ENCODE peak calls at places on chromosomes 11 and 22, in five cellular contexts. W is K562, Q is GM12878, V is HCT116, P is H1. E is an unnamed sample.

GRCh38 chr22:27116295-27116694 is 458.9 kb downstream of the MIAT start:
- DNase-seq in P (no peak), W (no peak), V (no peak), Q (no peak), E (no peak)

GRCh38 chr11:111454561-111455192 is 57.5 kb downstream of the BTG4 start:
- DNase-seq in Q (no peak), V (no peak), W (peak; percentile 78), P (no peak), E (peak; percentile 42)

GRCh38 chr22:31248138-31248745 is 36.1 kb downstream of the LIMK2 start:
- DNase-seq in W (peak; percentile 73), V (no peak), Q (no peak), P (peak; percentile 67), E (no peak)

GRCh38 chr11:126366064-126366822 is 10.8 kb downstream of the ST3GAL4 start:
- DNase-seq in P (no peak), Q (no peak), V (no peak), W (no peak), E (no peak)

GRCh38 chr11:22879615-22880014 is 19.3 kb upstream of the CCDC179 start:
- DNase-seq in W (no peak), P (no peak), V (no peak), Q (no peak), E (no peak)

GRCh38 chr22:49760630-49761571 is 66.8 kb downstream of the BRD1 start:
- DNase-seq in P (no peak), Q (peak; percentile 64), V (no peak), W (no peak), E (no peak)

GRCh38 chr22:19853879-19854777 is 546 bp downstream of the GNB1L start:
- DNase-seq in W (peak; percentile 68), P (no peak), V (peak; percentile 2), Q (no peak), E (no peak)

GRCh38 chr11:43145653-43146052 is 166.1 kb upstream of the API5 start:
- DNase-seq in Q (peak; percentile 64), P (no peak), V (no peak), W (no peak), E (no peak)

GRCh38 chr11:79940165-79940564 is 499.3 kb upstream of the TENM4 start:
- DNase-seq in W (no peak), P (no peak), Q (no peak), V (no peak), E (no peak)

GRCh38 chr11:61297341-61297740 is 2.2 kb upstream of the VWCE start:
- DNase-seq in Q (no peak), V (no peak), W (no peak), P (no peak), E (no peak)

GRCh38 chr22:39574779-39575551 is 4.4 kb downstream of the CACNA1I start:
- DNase-seq in V (peak; percentile 80), P (no peak), Q (no peak), W (peak; percentile 75), E (peak; percentile 28)

GRCh38 chr22:24140357-24140756 is 40.9 kb upstream of the SUSD2 start:
- DNase-seq in V (no peak), Q (no peak), P (no peak), W (no peak), E (no peak)

GRCh38 chr11:58505849-58506248 is 2.1 kb downstream of the OR5B21 start:
- DNase-seq in Q (no peak), V (no peak), W (no peak), P (no peak), E (no peak)

GRCh38 chr11:124970925-124971324 is 16.9 kb downstream of the CCDC15 start:
- DNase-seq in W (peak; percentile 29), Q (no peak), P (no peak), V (peak; percentile 42), E (peak; percentile 27)

GRCh38 chr22:20771918-20772625 is 1.8 kb upstream of the SERPIND1 start:
- DNase-seq in W (no peak), P (no peak), Q (no peak), V (no peak), E (peak; percentile 70)

GRCh38 chr22:46371623-46372226 is 36.2 kb downstream of the TRMU start:
- DNase-seq in W (no peak), P (no peak), V (no peak), Q (no peak), E (no peak)

GRCh38 chr11:11621881-11622706 is at the start of gene GALNT18:
- DNase-seq in W (peak; percentile 99), Q (peak; percentile 68), P (peak; percentile 85), V (peak; percentile 81), E (peak; percentile 67)

GRCh38 chr11:32385998-32386397 is 49.3 kb downstream of the WT1 start:
- DNase-seq in W (peak; percentile 68), P (peak; percentile 21), Q (no peak), V (peak; percentile 38), E (peak; percentile 17)

GRCh38 chr11:57597971-57598830 is 716 bp downstream of the SERPING1 start:
- DNase-seq in Q (no peak), W (peak; percentile 34), V (no peak), P (peak; percentile 75), E (peak; percentile 15)

GRCh38 chr22:41561335-41561734 is 525 bp downstream of the CSDC2 start:
- DNase-seq in W (no peak), P (no peak), V (no peak), Q (no peak), E (no peak)

GRCh38 chr11:121367434-121367833 is 74.9 kb downstream of the SC5D start:
- DNase-seq in P (no peak), W (no peak), V (no peak), Q (peak; percentile 99), E (no peak)

GRCh38 chr11:105862736-105863367 is 159.2 kb downstream of the MSANTD4 start:
- DNase-seq in W (no peak), V (peak; percentile 41), Q (no peak), P (no peak), E (peak; percentile 36)

GRCh38 chr22:26364066-26365015 is 64.7 kb upstream of the ASPHD2 start:
- DNase-seq in Q (peak; percentile 27), W (peak; percentile 47), V (peak; percentile 79), P (peak; percentile 63), E (peak; percentile 72)

GRCh38 chr11:129946256-129946655 is 50.9 kb upstream of the NFRKB start:
- DNase-seq in V (no peak), Q (no peak), P (no peak), W (no peak), E (no peak)

GRCh38 chr11:114026355-114026754 is 33.2 kb upstream of the ZBTB16 start:
- DNase-seq in V (no peak), Q (no peak), P (peak; percentile 10), W (peak; percentile 22), E (peak; percentile 18)

GRCh38 chr11:113952588-113952987 is 22.3 kb upstream of the HTR3A start:
- DNase-seq in V (no peak), Q (no peak), P (no peak), W (no peak), E (no peak)

GRCh38 chr11:62895501-62895900 is 14.8 kb downstream of the SLC3A2 start:
- DNase-seq in Q (no peak), W (no peak), P (no peak), V (no peak), E (no peak)

GRCh38 chr11:98056945-98057344 is 963.8 kb upstream of the CNTN5 start:
- DNase-seq in Q (no peak), P (no peak), V (no peak), W (peak; percentile 13), E (no peak)

GRCh38 chr11:14973621-14974020 is 1.5 kb upstream of the CALCA start:
- DNase-seq in W (no peak), V (no peak), Q (no peak), P (no peak), E (no peak)

GRCh38 chr11:117182551-117182935 is 4.0 kb downstream of the SIDT2 start:
- DNase-seq in W (no peak), V (no peak), P (no peak), Q (no peak), E (no peak)

DNA sequence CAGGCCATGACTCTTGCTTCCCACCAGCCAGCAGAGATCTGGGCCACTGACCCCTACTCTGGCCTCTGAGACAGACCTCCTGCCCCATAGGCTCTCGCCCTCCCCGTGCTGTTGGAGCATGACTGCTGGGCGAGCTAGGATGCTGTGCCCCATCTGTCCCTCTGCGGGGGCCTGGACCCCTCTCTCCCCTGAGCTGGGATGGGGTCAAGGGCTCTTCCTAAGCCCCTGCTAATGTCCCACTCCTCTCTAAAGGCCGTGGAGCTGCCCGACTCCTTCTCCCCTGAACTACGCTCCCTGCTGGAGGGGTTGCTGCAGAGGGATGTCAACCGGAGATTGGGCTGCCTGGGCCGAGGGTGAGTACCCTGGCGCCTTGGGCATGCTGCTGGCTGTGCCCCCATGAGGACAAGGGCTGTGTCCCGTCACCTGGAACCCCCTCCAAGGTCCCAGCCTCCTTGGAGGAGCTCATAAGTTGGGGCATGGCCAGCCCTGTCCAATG is 6.2 kb upstream of the ANKRD13D start:
- DNase-seq in W (no peak), V (no peak), P (no peak), Q (no peak), E (no peak)
- TF ChIP-seq SRF in W (no peak), V (no peak), P (no peak), Q (no peak), E (no peak)

GRCh38 chr11:12897867-12898266 is 111.2 kb upstream of the RASSF10 start:
- DNase-seq in W (no peak), Q (no peak), V (no peak), P (no peak), E (no peak)

GRCh38 chr11:12900496-12900895 is 108.6 kb upstream of the RASSF10 start:
- DNase-seq in W (no peak), V (no peak), P (no peak), Q (no peak), E (peak; percentile 40)

GRCh38 chr11:12902784-12903491 is 106.2 kb upstream of the RASSF10 start:
- DNase-seq in Q (no peak), W (no peak), P (no peak), V (no peak), E (peak; percentile 58)

GRCh38 chr11:12901874-12902481 is 107.1 kb upstream of the RASSF10 start:
- DNase-seq in V (no peak), W (no peak), P (no peak), Q (no peak), E (no peak)

DNA sequence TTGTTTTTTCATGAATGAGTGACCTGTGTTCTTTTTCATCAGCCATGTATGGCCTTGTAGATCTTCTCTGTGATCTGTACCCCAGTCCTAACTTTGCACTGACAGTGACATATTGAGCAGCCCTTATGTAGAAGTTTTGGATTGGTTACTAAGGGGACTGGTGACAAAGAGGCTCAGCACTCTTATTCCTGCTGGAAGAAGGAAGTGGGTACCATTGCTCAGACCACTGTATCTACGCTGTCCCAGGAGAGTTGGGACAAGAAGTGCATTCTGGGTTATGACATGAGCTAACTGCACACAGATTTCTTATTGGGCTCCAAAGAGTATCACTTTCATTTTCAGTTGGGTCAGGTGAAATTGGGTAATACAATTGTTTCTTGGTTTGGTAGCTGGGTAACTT is 107.8 kb upstream of the RASSF10 start:
- DNase-seq in V (no peak), W (no peak), Q (peak; percentile 12), P (no peak), E (peak; percentile 27)
- TF ChIP-seq SRF in V (no peak), W (no peak), Q (no peak), P (no peak), E (no peak)

GRCh38 chr22:45069925-45070324 is 60.1 kb upstream of the PHF21B start:
- DNase-seq in W (no peak), V (no peak), Q (no peak), P (no peak), E (no peak)
- TF ChIP-seq SRF in W (no peak), V (no peak), Q (no peak), P (no peak), E (no peak)

GRCh38 chr11:16028406-16028805 is 327.9 kb downstream of the SOX6 start:
- DNase-seq in Q (no peak), V (no peak), P (no peak), W (no peak), E (no peak)
- TF ChIP-seq SRF in Q (no peak), V (no peak), P (no peak), W (no peak), E (no peak)

GRCh38 chr11:65766535-65766934 is 14.2 kb downstream of the AP5B1 start:
- DNase-seq in Q (no peak), V (no peak), P (no peak), W (no peak), E (no peak)
- TF ChIP-seq SRF in Q (no peak), V (no peak), P (no peak), W (no peak), E (no peak)